ENCODE peak calls at places on chromosome 18, in four cellular contexts. B, Y, A and F are unnamed samples. For H3K4me1, the result is how much of the 10 kb centered on the place peaks cover.

GRCh38 chr18:21341141-21341540 is 99.1 kb downstream of the GREB1L start:
- DNase-seq in A (no peak), B (no peak), Y (peak), F (no peak)

GRCh38 chr18:57437433-57437781 is 2.2 kb downstream of the ONECUT2 start:
- DNase-seq in B (no peak), A (no peak), Y (no peak), F (no peak)

GRCh38 chr18:37588289-37588688 is 22.7 kb upstream of the CELF4 start:
- DNase-seq in Y (no peak), A (no peak), B (no peak), F (no peak)

GRCh38 chr18:13381907-13382682 is 163.5 kb downstream of the LDLRAD4 start:
- DNase-seq in A (no peak), Y (peak), B (peak), F (no peak)

GRCh38 chr18:48790869-48791635 is 159.7 kb downstream of the SMAD7 start:
- DNase-seq in A (no peak), Y (no peak), B (peak), F (no peak)

GRCh38 chr18:10239138-10239537 is 215.3 kb upstream of the APCDD1 start:
- DNase-seq in B (peak), Y (peak), A (no peak), F (no peak)

GRCh38 chr18:29608982-29609381 is 1432.1 kb upstream of the CDH2 start:
- DNase-seq in B (no peak), A (no peak), Y (no peak), F (no peak)

GRCh38 chr18:57043241-57043640 is 103.6 kb upstream of the BOD1L2 start:
- DNase-seq in Y (no peak), B (no peak), A (no peak), F (no peak)

GRCh38 chr18:55748227-55748738 is 160.3 kb upstream of the TCF4 start:
- DNase-seq in Y (peak), A (peak), B (no peak), F (no peak)

GRCh38 chr18:43380098-43380672 is 102.9 kb upstream of the SYT4 start:
- DNase-seq in B (no peak), Y (no peak), A (no peak), F (no peak)

GRCh38 chr18:41543815-41544214 is 411.2 kb upstream of the PIK3C3 start:
- DNase-seq in B (no peak), Y (no peak), A (no peak), F (no peak)

GRCh38 chr18:6929370-6930102 is 188.1 kb downstream of the LAMA1 start:
- DNase-seq in B (no peak), Y (no peak), A (peak), F (no peak)

GRCh38 chr18:23990474-23991410 is 23.8 kb upstream of the TTC39C start:
- DNase-seq in A (no peak), Y (peak), B (no peak), F (no peak)

GRCh38 chr18:23994361-23994902 is 20.1 kb upstream of the TTC39C start:
- DNase-seq in B (peak), Y (peak), A (no peak), F (peak)

GRCh38 chr18:23992941-23993280 is 21.6 kb upstream of the TTC39C start:
- DNase-seq in A (no peak), Y (no peak), B (no peak), F (no peak)

GRCh38 chr18:23995180-23995579 is 19.4 kb upstream of the TTC39C start:
- DNase-seq in B (no peak), Y (no peak), A (no peak), F (no peak)

GRCh38 chr18:23992119-23992940 is 22.2 kb upstream of the TTC39C start:
- DNase-seq in B (no peak), A (no peak), Y (peak), F (peak)
- H3K4me1 ChIP-seq in B (under half), A (under half), Y (under half), F (under half)

DNA sequence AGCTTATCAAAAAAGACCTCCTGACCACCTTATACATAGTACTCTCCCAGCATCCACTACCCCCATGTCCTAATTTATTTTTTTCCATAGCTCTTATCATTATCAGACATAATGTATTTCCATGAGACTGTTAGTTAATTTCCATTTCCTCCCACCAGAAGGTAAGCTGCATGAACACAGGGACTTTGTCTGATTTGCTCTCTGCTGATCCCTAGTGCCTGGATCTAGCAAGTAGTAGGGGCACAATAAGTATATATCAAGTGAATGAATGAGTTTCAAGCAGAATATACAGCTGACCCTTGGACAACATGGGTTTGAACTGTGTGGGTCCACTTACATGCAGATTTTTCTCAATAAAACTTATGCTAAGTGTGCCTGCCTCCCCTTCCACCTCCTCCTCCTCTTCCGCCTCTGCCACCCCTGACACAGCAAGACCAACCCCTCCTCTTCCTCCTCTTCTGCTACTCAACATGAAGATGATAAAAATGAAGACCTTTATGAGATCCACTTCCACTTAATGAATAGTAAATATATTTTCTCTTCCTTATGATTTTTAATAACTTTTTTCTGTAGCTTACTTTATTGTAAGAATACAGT is 53.8 kb downstream of the CTAGE1 start:
- DNase-seq in A (peak), Y (peak), B (no peak), F (no peak)
- TF ChIP-seq CTCF in A (no peak), Y (peak), B (peak), F (peak)

GRCh38 chr18:79518683-79519128 is 123.0 kb downstream of the NFATC1 start:
- DNase-seq in B (no peak), Y (no peak), A (no peak), F (no peak)

GRCh38 chr18:79520473-79521390 is 125.0 kb downstream of the NFATC1 start:
- DNase-seq in B (no peak), Y (no peak), A (no peak), F (no peak)

GRCh38 chr18:79521806-79522205 is 126.1 kb downstream of the NFATC1 start:
- DNase-seq in A (no peak), Y (no peak), B (no peak), F (no peak)

GRCh38 chr18:79518028-79518682 is 122.4 kb downstream of the NFATC1 start:
- DNase-seq in A (no peak), Y (no peak), B (no peak), F (no peak)

GRCh38 chr18:79519751-79520472 is 124.2 kb downstream of the NFATC1 start:
- DNase-seq in Y (peak), A (no peak), B (no peak), F (no peak)
- H3K4me1 ChIP-seq in Y (under half), A (under half), B (under half), F (under half)

GRCh38 chr18:77749189-77749588 is 499.5 kb downstream of the GALR1 start:
- DNase-seq in B (no peak), Y (no peak), A (peak), F (no peak)
- TF ChIP-seq CTCF in B (no peak), Y (no peak), A (peak), F (peak)

DNA sequence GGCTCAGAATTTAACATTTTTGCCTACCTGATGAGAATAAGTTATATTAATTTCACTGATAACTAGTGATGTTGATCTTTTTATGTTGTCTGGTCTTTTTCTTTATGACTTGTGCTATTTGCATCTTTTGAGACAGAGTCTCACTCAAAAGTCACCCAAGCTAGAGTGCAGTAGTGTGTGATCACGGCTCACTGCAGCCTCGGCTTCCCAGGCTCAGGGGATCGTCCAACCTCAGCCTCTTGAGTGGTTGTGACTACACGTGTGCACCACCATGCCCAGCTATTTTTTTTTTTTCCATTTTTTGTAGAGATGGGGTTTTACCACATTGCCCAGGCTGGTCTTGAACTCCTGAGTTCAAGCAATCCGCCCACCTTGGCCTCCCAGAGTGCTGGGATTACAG is 7.5 kb downstream of the SMCHD1 start:
- DNase-seq in Y (no peak), A (no peak), B (no peak), F (no peak)
- H3K4me1 ChIP-seq in Y (under half), A (under half), B (under half), F (under half)

DNA sequence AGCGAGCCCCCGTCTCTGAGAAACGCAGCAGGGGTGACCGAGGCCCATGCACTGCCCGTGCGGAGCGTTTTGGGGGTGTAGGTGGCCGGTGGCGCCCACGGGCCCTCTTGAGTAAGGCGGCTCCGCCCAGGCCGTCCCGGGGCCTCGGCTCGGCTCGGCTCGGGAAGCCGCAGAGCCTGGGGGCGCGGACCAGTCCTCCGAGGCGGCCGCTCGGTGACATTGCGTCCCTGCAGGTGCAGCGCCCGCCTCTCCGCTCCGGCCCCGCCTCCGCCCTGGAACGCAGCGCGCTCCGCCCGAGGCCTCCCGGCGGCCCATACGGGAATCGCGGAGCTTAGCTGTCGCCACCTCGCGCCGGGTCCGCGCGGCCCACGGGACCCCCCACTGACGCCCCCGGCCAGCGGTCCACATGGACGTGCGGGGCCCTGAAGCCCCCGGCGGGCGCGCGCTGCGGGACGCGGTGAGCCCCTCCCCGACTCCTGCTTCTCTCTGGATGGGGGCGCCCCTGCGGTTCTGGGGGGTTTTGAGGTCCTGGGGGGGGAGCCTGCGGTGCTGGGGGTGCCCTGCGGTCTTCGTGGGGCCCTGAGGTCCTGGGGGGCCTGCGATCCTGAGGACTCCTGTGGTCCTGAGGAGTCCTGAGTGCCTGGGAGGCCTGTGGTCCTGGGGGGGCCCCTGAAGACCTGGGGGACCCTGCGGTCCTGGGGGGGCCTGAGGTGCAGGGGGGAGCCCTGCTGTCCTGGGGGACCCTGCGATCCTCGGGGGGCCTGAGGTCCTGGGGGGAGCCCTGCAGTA is at the start of gene HSBP1L1:
- DNase-seq in Y (peak), B (no peak), A (peak), F (peak)
- TF ChIP-seq CTCF in Y (no peak), B (peak), A (no peak), F (peak)